ENCODE peak calls at places on chromosomes 1 and 21, in seven cellular contexts. One of them, this sample, is unnamed.

GRCh38 chr1:107277022-107277421 is 136.2 kb downstream of the NTNG1 start:
- DNase-seq in C1 segment of cervical spinal cord: no peak
- DNase-seq in hippocampal formation: peak
- DNase-seq in HTR-8/SVneo: no peak
- DNase-seq in activated CD4-positive, alpha-beta T cell treated with anti-CD3 and anti-CD28 coated beads for 4 hours: no peak
- DNase-seq in activated T-helper 1 cell treated with Interleukin-2 at 50 U/mL for 16 hours: no peak
- DNase-seq in fibroblast of lung: peak
- DNase-seq in this sample: no peak

GRCh38 chr1:155000725-155001437 is 1.7 kb upstream of the ZBTB7B start:
- DNase-seq in fibroblast of lung: peak
- DNase-seq in C1 segment of cervical spinal cord: peak
- DNase-seq in hippocampal formation: peak
- DNase-seq in activated CD4-positive, alpha-beta T cell treated with anti-CD3 and anti-CD28 coated beads for 4 hours: peak
- DNase-seq in HTR-8/SVneo: peak
- DNase-seq in activated T-helper 1 cell treated with Interleukin-2 at 50 U/mL for 16 hours: peak
- DNase-seq in this sample: peak

GRCh38 chr1:33030575-33030974 is 6.1 kb downstream of the AK2 start:
- DNase-seq in activated T-helper 1 cell treated with Interleukin-2 at 50 U/mL for 16 hours: no peak
- DNase-seq in HTR-8/SVneo: no peak
- DNase-seq in C1 segment of cervical spinal cord: no peak
- DNase-seq in activated CD4-positive, alpha-beta T cell treated with anti-CD3 and anti-CD28 coated beads for 4 hours: no peak
- DNase-seq in fibroblast of lung: peak
- DNase-seq in hippocampal formation: no peak
- DNase-seq in this sample: no peak

GRCh38 chr1:178870944-178871343 is at the start of gene ANGPTL1:
- DNase-seq in fibroblast of lung: peak
- DNase-seq in hippocampal formation: no peak
- DNase-seq in activated CD4-positive, alpha-beta T cell treated with anti-CD3 and anti-CD28 coated beads for 4 hours: no peak
- DNase-seq in HTR-8/SVneo: no peak
- DNase-seq in activated T-helper 1 cell treated with Interleukin-2 at 50 U/mL for 16 hours: no peak
- DNase-seq in C1 segment of cervical spinal cord: no peak
- DNase-seq in this sample: no peak

GRCh38 chr1:13583964-13584791 is 546 bp downstream of the PDPN start:
- DNase-seq in fibroblast of lung: peak
- DNase-seq in activated T-helper 1 cell treated with Interleukin-2 at 50 U/mL for 16 hours: no peak
- DNase-seq in HTR-8/SVneo: peak
- DNase-seq in hippocampal formation: no peak
- DNase-seq in activated CD4-positive, alpha-beta T cell treated with anti-CD3 and anti-CD28 coated beads for 4 hours: no peak
- DNase-seq in C1 segment of cervical spinal cord: peak
- DNase-seq in this sample: no peak

GRCh38 chr21:45379171-45379900 is 25.6 kb upstream of the COL18A1 start:
- DNase-seq in activated T-helper 1 cell treated with Interleukin-2 at 50 U/mL for 16 hours: no peak
- DNase-seq in activated CD4-positive, alpha-beta T cell treated with anti-CD3 and anti-CD28 coated beads for 4 hours: no peak
- DNase-seq in hippocampal formation: no peak
- DNase-seq in C1 segment of cervical spinal cord: no peak
- DNase-seq in HTR-8/SVneo: no peak
- DNase-seq in fibroblast of lung: no peak
- DNase-seq in this sample: no peak

GRCh38 chr1:32606565-32606964 is 43.8 kb downstream of the ZBTB8OS start:
- DNase-seq in C1 segment of cervical spinal cord: no peak
- DNase-seq in activated T-helper 1 cell treated with Interleukin-2 at 50 U/mL for 16 hours: no peak
- DNase-seq in activated CD4-positive, alpha-beta T cell treated with anti-CD3 and anti-CD28 coated beads for 4 hours: no peak
- DNase-seq in hippocampal formation: no peak
- DNase-seq in fibroblast of lung: no peak
- DNase-seq in HTR-8/SVneo: no peak
- DNase-seq in this sample: no peak

GRCh38 chr1:204576422-204576821 is 60.2 kb downstream of the MDM4 start:
- DNase-seq in activated CD4-positive, alpha-beta T cell treated with anti-CD3 and anti-CD28 coated beads for 4 hours: no peak
- DNase-seq in C1 segment of cervical spinal cord: no peak
- DNase-seq in HTR-8/SVneo: no peak
- DNase-seq in hippocampal formation: no peak
- DNase-seq in activated T-helper 1 cell treated with Interleukin-2 at 50 U/mL for 16 hours: no peak
- DNase-seq in fibroblast of lung: no peak
- DNase-seq in this sample: no peak

GRCh38 chr1:228900099-228900965 is 165.1 kb downstream of the RHOU start:
- DNase-seq in fibroblast of lung: peak
- DNase-seq in C1 segment of cervical spinal cord: no peak
- DNase-seq in activated T-helper 1 cell treated with Interleukin-2 at 50 U/mL for 16 hours: no peak
- DNase-seq in activated CD4-positive, alpha-beta T cell treated with anti-CD3 and anti-CD28 coated beads for 4 hours: no peak
- DNase-seq in HTR-8/SVneo: no peak
- DNase-seq in hippocampal formation: no peak
- DNase-seq in this sample: no peak

GRCh38 chr1:81004011-81004410 is 796.7 kb upstream of the ADGRL2 start:
- DNase-seq in activated CD4-positive, alpha-beta T cell treated with anti-CD3 and anti-CD28 coated beads for 4 hours: no peak
- DNase-seq in activated T-helper 1 cell treated with Interleukin-2 at 50 U/mL for 16 hours: no peak
- DNase-seq in hippocampal formation: no peak
- DNase-seq in HTR-8/SVneo: no peak
- DNase-seq in C1 segment of cervical spinal cord: peak
- DNase-seq in fibroblast of lung: no peak
- DNase-seq in this sample: no peak

This sample was measured in T-helper 22 cell.